ENCODE peak calls at places on chromosomes 1 and 21, in seven cellular contexts. One of them, this sample, is unnamed.

GRCh38 chr21:38489283-38489677 is 9.0 kb downstream of the ERG start:
- DNase-seq in kidney epithelial cell: no peak
- DNase-seq in ACHN: no peak
- DNase-seq in skeletal muscle cell: no peak
- DNase-seq in hepatocyte: peak; percentile 33
- DNase-seq in ureter: no peak
- DNase-seq in stimulated activated CD4-positive, alpha-beta T cell treated with anti-CD3 and anti-CD28 coated beads, Interleukin-2, amount 100 ng/mL, for 48 hours: no peak
- DNase-seq in this sample: no peak

GRCh38 chr1:161884475-161884874 is 118.4 kb downstream of the ATF6 start:
- DNase-seq in ureter: no peak
- DNase-seq in skeletal muscle cell: no peak
- DNase-seq in ACHN: no peak
- DNase-seq in stimulated activated CD4-positive, alpha-beta T cell treated with anti-CD3 and anti-CD28 coated beads, Interleukin-2, amount 100 ng/mL, for 48 hours: no peak
- DNase-seq in kidney epithelial cell: no peak
- DNase-seq in hepatocyte: no peak
- DNase-seq in this sample: no peak

GRCh38 chr1:9373614-9374013 is 80.9 kb downstream of the SPSB1 start:
- DNase-seq in hepatocyte: no peak
- DNase-seq in ACHN: no peak
- DNase-seq in ureter: no peak
- DNase-seq in kidney epithelial cell: no peak
- DNase-seq in skeletal muscle cell: no peak
- DNase-seq in stimulated activated CD4-positive, alpha-beta T cell treated with anti-CD3 and anti-CD28 coated beads, Interleukin-2, amount 100 ng/mL, for 48 hours: no peak
- DNase-seq in this sample: no peak

GRCh38 chr1:154784924-154785531 is 85.1 kb downstream of the KCNN3 start:
- DNase-seq in ureter: no peak
- DNase-seq in ACHN: no peak
- DNase-seq in skeletal muscle cell: no peak
- DNase-seq in hepatocyte: no peak
- DNase-seq in stimulated activated CD4-positive, alpha-beta T cell treated with anti-CD3 and anti-CD28 coated beads, Interleukin-2, amount 100 ng/mL, for 48 hours: peak; percentile 41
- DNase-seq in kidney epithelial cell: no peak
- DNase-seq in this sample: peak; percentile 83

GRCh38 chr21:43338951-43339350 is 88.0 kb downstream of the SIK1 start:
- DNase-seq in skeletal muscle cell: no peak
- DNase-seq in ACHN: no peak
- DNase-seq in kidney epithelial cell: no peak
- DNase-seq in hepatocyte: no peak
- DNase-seq in ureter: no peak
- DNase-seq in stimulated activated CD4-positive, alpha-beta T cell treated with anti-CD3 and anti-CD28 coated beads, Interleukin-2, amount 100 ng/mL, for 48 hours: no peak
- DNase-seq in this sample: no peak

GRCh38 chr1:81517987-81518386 is 282.7 kb upstream of the ADGRL2 start:
- DNase-seq in ureter: no peak
- DNase-seq in skeletal muscle cell: no peak
- DNase-seq in ACHN: no peak
- DNase-seq in hepatocyte: peak; percentile 25
- DNase-seq in stimulated activated CD4-positive, alpha-beta T cell treated with anti-CD3 and anti-CD28 coated beads, Interleukin-2, amount 100 ng/mL, for 48 hours: no peak
- DNase-seq in kidney epithelial cell: no peak
- DNase-seq in this sample: no peak

GRCh38 chr1:117595993-117596720 is 9.7 kb upstream of the TENT5C start:
- DNase-seq in hepatocyte: no peak
- DNase-seq in kidney epithelial cell: no peak
- DNase-seq in stimulated activated CD4-positive, alpha-beta T cell treated with anti-CD3 and anti-CD28 coated beads, Interleukin-2, amount 100 ng/mL, for 48 hours: no peak
- DNase-seq in ureter: no peak
- DNase-seq in ACHN: no peak
- DNase-seq in skeletal muscle cell: no peak
- DNase-seq in this sample: no peak

GRCh38 chr1:230424440-230425251 is 1.5 kb downstream of the PGBD5 start:
- DNase-seq in kidney epithelial cell: no peak
- DNase-seq in hepatocyte: peak; percentile 31
- DNase-seq in ureter: peak; percentile 52
- DNase-seq in ACHN: no peak
- DNase-seq in skeletal muscle cell: no peak
- DNase-seq in stimulated activated CD4-positive, alpha-beta T cell treated with anti-CD3 and anti-CD28 coated beads, Interleukin-2, amount 100 ng/mL, for 48 hours: no peak
- DNase-seq in this sample: no peak

GRCh38 chr21:36460866-36461265 is 19.1 kb downstream of the CLDN14 start:
- DNase-seq in hepatocyte: no peak
- DNase-seq in kidney epithelial cell: no peak
- DNase-seq in skeletal muscle cell: no peak
- DNase-seq in stimulated activated CD4-positive, alpha-beta T cell treated with anti-CD3 and anti-CD28 coated beads, Interleukin-2, amount 100 ng/mL, for 48 hours: no peak
- DNase-seq in ACHN: no peak
- DNase-seq in ureter: no peak
- DNase-seq in this sample: no peak

GRCh38 chr1:33974147-33974546 is 110.3 kb downstream of the HMGB4 start:
- DNase-seq in stimulated activated CD4-positive, alpha-beta T cell treated with anti-CD3 and anti-CD28 coated beads, Interleukin-2, amount 100 ng/mL, for 48 hours: no peak
- DNase-seq in ureter: no peak
- DNase-seq in hepatocyte: peak; percentile 38
- DNase-seq in skeletal muscle cell: no peak
- DNase-seq in ACHN: no peak
- DNase-seq in kidney epithelial cell: no peak
- DNase-seq in this sample: no peak

GRCh38 chr21:33751120-33751519 is 108.8 kb downstream of the ITSN1 start:
- DNase-seq in ureter: no peak
- DNase-seq in skeletal muscle cell: no peak
- DNase-seq in stimulated activated CD4-positive, alpha-beta T cell treated with anti-CD3 and anti-CD28 coated beads, Interleukin-2, amount 100 ng/mL, for 48 hours: no peak
- DNase-seq in ACHN: no peak
- DNase-seq in kidney epithelial cell: no peak
- DNase-seq in hepatocyte: no peak
- DNase-seq in this sample: no peak

GRCh38 chr1:224736619-224737352 is 120.7 kb downstream of the CNIH3 start:
- DNase-seq in stimulated activated CD4-positive, alpha-beta T cell treated with anti-CD3 and anti-CD28 coated beads, Interleukin-2, amount 100 ng/mL, for 48 hours: no peak
- DNase-seq in hepatocyte: peak; percentile 33
- DNase-seq in skeletal muscle cell: peak; percentile 63
- DNase-seq in ureter: no peak
- DNase-seq in kidney epithelial cell: no peak
- DNase-seq in ACHN: no peak
- DNase-seq in this sample: peak; percentile 52

GRCh38 chr1:192550922-192551534 is 24.5 kb upstream of the RGS1 start:
- DNase-seq in ureter: no peak
- DNase-seq in hepatocyte: no peak
- DNase-seq in skeletal muscle cell: peak; percentile 74
- DNase-seq in ACHN: peak; percentile 38
- DNase-seq in kidney epithelial cell: peak; percentile 48
- DNase-seq in stimulated activated CD4-positive, alpha-beta T cell treated with anti-CD3 and anti-CD28 coated beads, Interleukin-2, amount 100 ng/mL, for 48 hours: no peak
- DNase-seq in this sample: no peak

GRCh38 chr1:98702976-98703375 is 41.5 kb downstream of the SNX7 start:
- DNase-seq in skeletal muscle cell: no peak
- DNase-seq in stimulated activated CD4-positive, alpha-beta T cell treated with anti-CD3 and anti-CD28 coated beads, Interleukin-2, amount 100 ng/mL, for 48 hours: no peak
- DNase-seq in ACHN: no peak
- DNase-seq in hepatocyte: no peak
- DNase-seq in ureter: no peak
- DNase-seq in kidney epithelial cell: no peak
- DNase-seq in this sample: no peak

GRCh38 chr1:115062542-115063004 is 26.7 kb downstream of the TSPAN2 start:
- DNase-seq in skeletal muscle cell: no peak
- DNase-seq in ureter: peak; percentile 91
- DNase-seq in kidney epithelial cell: no peak
- DNase-seq in ACHN: peak; percentile 88
- DNase-seq in stimulated activated CD4-positive, alpha-beta T cell treated with anti-CD3 and anti-CD28 coated beads, Interleukin-2, amount 100 ng/mL, for 48 hours: peak; percentile 58
- DNase-seq in hepatocyte: peak; percentile 23
- DNase-seq in this sample: peak; percentile 27

GRCh38 chr1:1080122-1080753 is 6.1 kb upstream of the RNF223 start:
- DNase-seq in skeletal muscle cell: no peak
- DNase-seq in hepatocyte: peak; percentile 75
- DNase-seq in ureter: no peak
- DNase-seq in stimulated activated CD4-positive, alpha-beta T cell treated with anti-CD3 and anti-CD28 coated beads, Interleukin-2, amount 100 ng/mL, for 48 hours: no peak
- DNase-seq in kidney epithelial cell: no peak
- DNase-seq in ACHN: peak; percentile 73
- DNase-seq in this sample: peak; percentile 78

This sample was measured in GM13977.